ENCODE peak calls at places on chromosomes 4 and X, in five cellular contexts. J is brain microvascular endothelial cell, H is RWPE2, F is vagina, L is heart left ventricle. P is an unnamed sample.

GRCh38 chr4:8241211-8241779 is 28.3 kb upstream of the HTRA3 start:
- DNase-seq in J (no peak), H (no peak), F (no peak), L (no peak), P (no peak)

GRCh38 chrX:9340619-9341304 is 124.1 kb upstream of the TBL1X start:
- DNase-seq in J (no peak), H (no peak), F (no peak), L (peak; percentile 24), P (no peak)

GRCh38 chr4:1047106-1047975 is 35.9 kb downstream of the FGFRL1 start:
- DNase-seq in J (no peak), H (peak; percentile 68), F (no peak), L (peak; percentile 18), P (no peak)

GRCh38 chr4:5963611-5964010 is 54.6 kb downstream of the C4orf50 start:
- DNase-seq in J (no peak), H (no peak), F (peak; percentile 52), L (no peak), P (no peak)

GRCh38 chr4:99652596-99653436 is 4.8 kb downstream of the C4orf54 start:
- DNase-seq in J (no peak), H (peak; percentile 50), F (no peak), L (no peak), P (no peak)

GRCh38 chrX:67587946-67588624 is 44.3 kb downstream of the AR start:
- DNase-seq in J (no peak), H (no peak), F (no peak), L (no peak), P (no peak)

GRCh38 chrX:85611926-85612325 is 232.5 kb upstream of the POF1B start:
- DNase-seq in J (no peak), H (no peak), F (no peak), L (no peak), P (no peak)

GRCh38 chrX:53009032-53009431 is 39.6 kb upstream of the GPR173 start:
- DNase-seq in J (no peak), H (no peak), F (no peak), L (no peak), P (no peak)

GRCh38 chr4:157655101-157655818 is 434.7 kb downstream of the GRIA2 start:
- DNase-seq in J (no peak), H (no peak), F (no peak), L (no peak), P (no peak)

DNA sequence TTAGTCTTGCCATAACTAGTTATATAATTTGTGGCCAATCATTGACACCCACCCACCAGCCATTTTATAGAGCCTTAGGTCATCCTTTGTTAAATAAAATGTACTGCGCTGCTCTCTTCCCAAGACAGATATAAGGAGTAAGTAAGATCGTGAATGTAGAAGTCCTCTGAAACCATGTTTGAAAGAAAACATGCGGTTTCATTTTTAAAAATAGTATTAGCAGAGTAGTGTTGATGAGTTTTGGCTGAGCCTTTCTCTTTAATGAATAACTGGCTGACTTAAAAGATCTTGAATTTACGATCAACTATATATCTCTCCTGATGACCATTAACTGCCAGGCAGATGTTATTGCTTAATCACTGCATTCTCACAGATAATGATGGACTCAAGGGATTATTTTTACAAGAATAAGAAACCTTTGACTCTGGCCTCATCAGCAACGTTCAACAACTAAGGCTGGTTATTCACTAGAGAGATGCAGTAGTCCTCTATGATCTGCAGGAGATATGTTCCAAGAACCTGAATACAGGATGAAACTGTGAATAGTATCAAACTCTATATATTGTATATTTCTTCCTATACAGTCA is 81.0 kb downstream of the FAM13A start:
- DNase-seq in J (no peak), H (no peak), F (no peak), L (no peak), P (no peak)
- TF ChIP-seq CTCF in J (no peak), H (no peak), F (no peak), L (no peak), P (no peak)

DNA sequence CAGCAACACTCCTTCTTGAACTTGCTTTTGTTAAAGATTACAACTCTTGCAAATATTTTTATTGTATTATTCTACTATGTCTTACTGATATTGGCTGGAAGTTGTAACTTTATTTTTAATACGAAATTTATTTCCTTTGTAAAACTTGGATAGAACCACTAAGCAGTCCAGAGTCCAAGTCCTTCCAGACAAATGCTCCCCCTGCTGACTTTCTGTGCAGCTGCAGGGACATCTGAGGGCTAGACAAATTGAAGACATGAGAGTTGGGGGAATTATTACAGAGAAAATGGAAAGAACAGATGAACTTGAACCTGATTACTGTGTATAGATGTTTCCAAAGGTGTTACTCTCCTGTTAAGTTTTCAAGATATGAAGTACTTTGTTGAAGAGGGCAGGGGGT is 238.8 kb downstream of the GRIA3 start:
- DNase-seq in J (peak; percentile 19), H (no peak), F (no peak), L (peak; percentile 15), P (peak; percentile 3)
- TF ChIP-seq CTCF in J (peak; percentile 80), H (peak; percentile 48), F (no peak), L (peak; percentile 58), P (peak; percentile 68)

GRCh38 chr4:83490876-83491450 is 6.1 kb upstream of the ABRAXAS1 start:
- DNase-seq in J (peak; percentile 2), H (no peak), F (no peak), L (no peak), P (no peak)

GRCh38 chr4:83486457-83487129 is 1.7 kb upstream of the ABRAXAS1 start:
- DNase-seq in J (no peak), H (no peak), F (no peak), L (no peak), P (no peak)

GRCh38 chr4:83484500-83485431 is at the start of gene ABRAXAS1:
- DNase-seq in J (peak; percentile 88), H (peak; percentile 90), F (no peak), L (peak; percentile 95), P (peak; percentile 87)

GRCh38 chr4:83489711-83490326 is 4.9 kb upstream of the ABRAXAS1 start:
- DNase-seq in J (no peak), H (no peak), F (no peak), L (no peak), P (no peak)
- TF ChIP-seq CTCF in J (peak; percentile 2), H (no peak), F (no peak), L (no peak), P (no peak)

GRCh38 chr4:145909773-145910172 is 28.9 kb downstream of the ZNF827 start:
- DNase-seq in J (no peak), H (no peak), F (no peak), L (no peak), P (no peak)

GRCh38 chr4:145912391-145912790 is 26.2 kb downstream of the ZNF827 start:
- DNase-seq in J (no peak), H (no peak), F (no peak), L (no peak), P (no peak)

GRCh38 chr4:145907827-145908226 is 30.8 kb downstream of the ZNF827 start:
- DNase-seq in J (no peak), H (no peak), F (no peak), L (no peak), P (no peak)

GRCh38 chr4:145907363-145907762 is 31.3 kb downstream of the ZNF827 start:
- DNase-seq in J (no peak), H (no peak), F (no peak), L (no peak), P (no peak)

DNA sequence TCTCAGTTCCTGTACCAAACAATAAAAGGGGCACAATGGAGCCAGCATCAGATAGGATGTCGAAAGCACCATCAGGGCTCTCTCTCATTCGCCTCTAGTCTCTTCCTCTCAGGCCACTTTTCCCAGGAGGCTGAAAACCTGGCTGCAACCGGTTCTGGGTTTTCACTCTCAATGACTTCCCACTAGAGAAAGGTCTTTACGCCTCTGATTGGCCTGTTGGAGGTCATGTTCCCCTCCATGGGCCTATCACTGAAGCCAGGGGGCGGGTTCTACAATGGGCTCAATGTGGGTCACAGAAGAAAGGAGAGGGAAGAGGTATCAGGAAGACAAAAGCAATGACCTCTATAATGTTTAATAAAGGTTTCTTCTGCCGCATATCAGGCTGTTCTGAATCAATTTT is 29.3 kb downstream of the ZNF827 start:
- DNase-seq in J (no peak), H (no peak), F (no peak), L (peak; percentile 82), P (no peak)
- TF ChIP-seq CTCF in J (no peak), H (no peak), F (no peak), L (no peak), P (no peak)

GRCh38 chr4:3765271-3766206 is 646 bp upstream of the ADRA2C start:
- DNase-seq in J (peak; percentile 37), H (no peak), F (no peak), L (peak; percentile 42), P (peak; percentile 53)
- TF ChIP-seq CTCF in J (no peak), H (peak; percentile 14), F (no peak), L (peak; percentile 18), P (peak; percentile 52)

GRCh38 chr4:33724685-33725084 is 2519.6 kb downstream of the ARAP2 start:
- DNase-seq in J (no peak), H (no peak), F (no peak), L (no peak), P (no peak)
- TF ChIP-seq CTCF in J (no peak), H (no peak), F (no peak), L (no peak), P (no peak)

DNA sequence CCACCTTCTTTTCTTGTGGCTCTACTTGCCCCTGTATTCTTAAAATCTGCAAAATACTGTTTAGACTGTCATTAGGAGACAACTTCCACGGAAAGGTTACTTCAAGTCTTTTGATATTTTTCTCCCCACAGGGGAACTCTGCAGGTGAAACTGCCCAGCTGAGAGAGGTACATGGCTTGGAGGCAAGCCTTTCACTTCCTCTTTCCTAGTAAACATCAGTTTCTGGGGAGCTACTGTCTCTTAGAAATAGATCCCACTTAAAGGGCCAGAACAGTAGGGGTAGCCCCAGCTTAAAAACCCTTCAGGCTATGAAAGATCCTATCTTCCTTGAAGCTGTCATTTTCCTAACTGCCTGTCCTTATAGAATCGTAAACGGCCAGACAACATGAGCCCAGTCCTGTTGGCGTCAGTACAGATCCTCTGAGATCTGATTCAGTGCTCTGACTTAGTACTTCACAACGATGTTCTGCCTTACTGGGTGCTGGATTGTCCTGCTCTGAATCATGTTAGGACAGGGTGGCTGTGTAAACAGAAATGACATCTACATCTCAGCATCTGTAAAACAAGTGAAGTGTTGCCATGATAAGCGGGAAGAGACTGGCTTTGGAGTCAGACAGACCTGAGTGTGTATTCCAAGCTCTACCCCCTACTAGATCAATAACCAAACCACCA is 102.1 kb downstream of the ITIH6 start:
- DNase-seq in J (no peak), H (no peak), F (no peak), L (no peak), P (no peak)
- TF ChIP-seq CTCF in J (no peak), H (no peak), F (no peak), L (no peak), P (no peak)